ENCODE peak calls at places on chromosomes 11 and 22, in four cellular contexts. One of them, this sample, is unnamed.

GRCh38 chr11:83272627-83273026 is 13.5 kb downstream of the CCDC90B start:
- DNase-seq in PC-3: peak
- DNase-seq in neuronal stem cell: no peak
- DNase-seq in HCT116: no peak
- DNase-seq in this sample: peak

GRCh38 chr22:35419756-35420155 is 19.8 kb downstream of the MCM5 start:
- DNase-seq in PC-3: no peak
- DNase-seq in neuronal stem cell: no peak
- DNase-seq in HCT116: no peak
- DNase-seq in this sample: no peak

GRCh38 chr22:38193580-38193979 is 8.2 kb upstream of the MAFF start:
- DNase-seq in PC-3: no peak
- DNase-seq in neuronal stem cell: no peak
- DNase-seq in HCT116: no peak
- DNase-seq in this sample: no peak

GRCh38 chr11:910589-911030 is at the start of gene CHID1:
- DNase-seq in PC-3: peak
- DNase-seq in neuronal stem cell: peak
- DNase-seq in HCT116: peak
- DNase-seq in this sample: peak

GRCh38 chr22:34886391-34886790 is 179.6 kb upstream of the ISX start:
- DNase-seq in PC-3: no peak
- DNase-seq in neuronal stem cell: no peak
- DNase-seq in HCT116: no peak
- DNase-seq in this sample: no peak

GRCh38 chr11:1832181-1832988 is 2.4 kb upstream of the SYT8 start:
- DNase-seq in PC-3: peak
- DNase-seq in neuronal stem cell: peak
- DNase-seq in HCT116: no peak
- DNase-seq in this sample: no peak

GRCh38 chr11:32466279-32466915 is 31.1 kb upstream of the WT1 start:
- DNase-seq in PC-3: peak
- DNase-seq in neuronal stem cell: no peak
- DNase-seq in HCT116: no peak
- DNase-seq in this sample: peak

GRCh38 chr11:87859583-87859982 is 315.7 kb downstream of the RAB38 start:
- DNase-seq in PC-3: peak
- DNase-seq in neuronal stem cell: no peak
- DNase-seq in HCT116: no peak
- DNase-seq in this sample: no peak

GRCh38 chr11:95459268-95460040 is 228.5 kb upstream of the SESN3 start:
- DNase-seq in PC-3: no peak
- DNase-seq in neuronal stem cell: no peak
- DNase-seq in HCT116: no peak
- DNase-seq in this sample: no peak

GRCh38 chr11:46431211-46431610 is 39.6 kb upstream of the CHRM4 start:
- DNase-seq in PC-3: no peak
- DNase-seq in neuronal stem cell: no peak
- DNase-seq in HCT116: no peak
- DNase-seq in this sample: no peak
- H2AFZ ChIP-seq in PC-3: no peak
- H2AFZ ChIP-seq in neuronal stem cell: no peak
- H2AFZ ChIP-seq in HCT116: no peak
- H2AFZ ChIP-seq in this sample: no peak

DNA sequence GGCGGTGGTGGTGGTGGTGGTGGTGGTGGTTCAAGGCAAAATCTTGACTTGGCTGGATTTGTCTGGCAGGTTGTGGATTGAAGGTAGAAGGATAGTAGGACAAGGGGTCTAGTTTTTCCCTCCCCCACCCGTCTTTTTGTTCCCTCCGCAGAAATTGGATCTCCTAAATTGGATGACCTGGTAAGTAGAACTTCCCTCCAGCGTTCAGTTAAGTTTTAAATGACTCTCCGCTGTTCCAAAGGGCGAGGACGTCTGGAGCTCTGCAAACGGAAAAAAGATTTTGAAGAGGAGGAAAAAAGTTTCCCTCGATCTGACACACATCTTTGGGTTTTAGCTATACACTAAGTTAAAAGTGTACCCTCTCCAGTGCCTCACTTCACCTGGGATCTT is 422 bp upstream of the LGR4 start:
- DNase-seq in PC-3: peak
- DNase-seq in neuronal stem cell: no peak
- DNase-seq in HCT116: no peak
- DNase-seq in this sample: peak
- H3K4me3 ChIP-seq in PC-3: peak
- H3K4me3 ChIP-seq in neuronal stem cell: peak
- H3K4me3 ChIP-seq in HCT116: peak
- H3K4me3 ChIP-seq in this sample: peak

DNA sequence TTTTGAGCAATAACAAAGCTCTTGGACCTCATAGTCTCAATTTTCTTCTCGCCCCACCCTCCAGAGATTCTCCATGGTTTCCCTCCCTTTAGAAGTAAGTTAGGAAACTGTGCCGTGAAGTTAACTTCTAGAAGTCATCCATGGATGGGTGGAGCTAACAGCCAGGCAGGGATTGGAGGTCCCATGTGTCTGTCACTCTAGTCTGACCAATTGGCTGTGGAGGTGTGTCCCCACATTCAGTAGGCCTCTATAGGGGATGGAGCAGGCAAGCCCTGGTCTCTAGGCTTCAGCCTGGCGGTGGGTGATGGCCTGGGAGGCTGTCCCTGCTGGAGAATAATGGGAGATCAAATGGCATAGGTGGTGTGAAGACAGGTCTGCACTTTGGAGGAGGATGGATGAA is 50.7 kb downstream of the TP53I11 start:
- DNase-seq in PC-3: peak
- DNase-seq in neuronal stem cell: no peak
- DNase-seq in HCT116: peak
- DNase-seq in this sample: no peak
- H2AFZ ChIP-seq in PC-3: no peak
- H2AFZ ChIP-seq in neuronal stem cell: no peak
- H2AFZ ChIP-seq in HCT116: no peak
- H2AFZ ChIP-seq in this sample: no peak

DNA sequence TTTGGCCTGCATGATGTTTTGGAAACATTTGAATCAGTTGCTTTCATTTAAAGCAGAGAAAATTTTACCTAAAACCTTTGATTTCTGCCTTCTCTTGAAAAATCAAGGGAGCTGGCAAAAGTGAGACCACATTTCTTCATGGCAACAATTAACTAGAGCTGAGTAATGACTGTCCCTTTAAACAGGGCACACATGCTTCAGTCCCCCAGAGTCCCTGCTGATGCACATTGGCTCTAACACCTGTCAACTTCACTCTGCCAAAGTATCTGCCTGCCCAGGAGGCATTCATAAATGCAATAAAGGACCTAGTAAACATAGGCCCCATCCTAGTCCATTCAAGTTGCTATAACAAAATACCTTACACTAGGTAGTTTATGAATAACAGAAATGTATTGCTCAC is 87.1 kb upstream of the LDLRAD3 start:
- DNase-seq in PC-3: no peak
- DNase-seq in neuronal stem cell: no peak
- DNase-seq in HCT116: no peak
- DNase-seq in this sample: no peak
- H3K4me3 ChIP-seq in PC-3: no peak
- H3K4me3 ChIP-seq in neuronal stem cell: no peak
- H3K4me3 ChIP-seq in HCT116: no peak
- H3K4me3 ChIP-seq in this sample: no peak

GRCh38 chr22:27919943-27920755 is 1.1 kb upstream of the PITPNB start:
- DNase-seq in PC-3: peak
- DNase-seq in neuronal stem cell: peak
- DNase-seq in HCT116: no peak
- DNase-seq in this sample: peak

GRCh38 chr22:27919222-27919942 is at the start of gene PITPNB:
- DNase-seq in PC-3: peak
- DNase-seq in neuronal stem cell: peak
- DNase-seq in HCT116: peak
- DNase-seq in this sample: peak

GRCh38 chr22:27913162-27913741 is 5.8 kb downstream of the PITPNB start:
- DNase-seq in PC-3: no peak
- DNase-seq in neuronal stem cell: no peak
- DNase-seq in HCT116: no peak
- DNase-seq in this sample: no peak

GRCh38 chr22:27918351-27919221 is 470 bp downstream of the PITPNB start:
- DNase-seq in PC-3: peak
- DNase-seq in neuronal stem cell: peak
- DNase-seq in HCT116: no peak
- DNase-seq in this sample: peak
- H2AFZ ChIP-seq in PC-3: peak
- H2AFZ ChIP-seq in neuronal stem cell: peak
- H2AFZ ChIP-seq in HCT116: no peak
- H2AFZ ChIP-seq in this sample: peak

DNA sequence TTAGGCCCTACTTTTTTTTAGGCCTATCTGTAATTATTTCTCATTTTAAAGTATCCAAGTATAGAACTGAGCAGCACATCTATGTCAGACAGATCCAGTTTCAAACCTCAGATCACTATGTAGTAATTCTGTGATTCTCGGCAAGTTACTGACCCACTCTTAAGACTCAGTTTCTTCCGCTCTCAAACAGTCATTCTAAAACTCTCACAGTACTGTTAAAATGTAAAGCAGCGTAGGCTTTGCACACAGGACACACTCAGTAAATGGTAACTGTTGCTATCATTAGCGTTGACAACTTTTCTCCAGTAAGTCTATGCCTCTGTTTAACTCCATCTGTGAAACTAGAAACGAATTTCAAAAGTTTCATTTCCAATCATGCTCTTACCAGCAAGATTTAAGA is 277.1 kb downstream of the TTC28 start:
- DNase-seq in PC-3: no peak
- DNase-seq in neuronal stem cell: no peak
- DNase-seq in HCT116: no peak
- DNase-seq in this sample: no peak
- H3K4me3 ChIP-seq in PC-3: no peak
- H3K4me3 ChIP-seq in neuronal stem cell: no peak
- H3K4me3 ChIP-seq in HCT116: no peak
- H3K4me3 ChIP-seq in this sample: no peak

GRCh38 chr11:6925007-6925577 is 1.1 kb upstream of the ZNF215 start:
- DNase-seq in PC-3: no peak
- DNase-seq in neuronal stem cell: no peak
- DNase-seq in HCT116: no peak
- DNase-seq in this sample: no peak
- H2AFZ ChIP-seq in PC-3: peak
- H2AFZ ChIP-seq in neuronal stem cell: peak
- H2AFZ ChIP-seq in HCT116: peak
- H2AFZ ChIP-seq in this sample: no peak

GRCh38 chr22:42343136-42343484 is 72.7 kb upstream of the TCF20 start:
- DNase-seq in PC-3: no peak
- DNase-seq in neuronal stem cell: no peak
- DNase-seq in HCT116: no peak
- DNase-seq in this sample: no peak
- H3K4me3 ChIP-seq in PC-3: peak
- H3K4me3 ChIP-seq in neuronal stem cell: peak
- H3K4me3 ChIP-seq in HCT116: peak
- H3K4me3 ChIP-seq in this sample: peak

This sample was measured in PC-9.